ENCODE peak calls at places on chromosomes 5 and 9, in eight cellular contexts. T, L, A, S, K, U, R and C are unnamed samples.
A peak's percentile ranks its signal among the peaks of the same experiment; 100 is the strongest.

GRCh38 chr5:1983919-1984695 is 101.4 kb upstream of the IRX4 start:
- DNase-seq in T (no peak), L (no peak), A (no peak), S (no peak), K (no peak), U (no peak), R (no peak), C (no peak)

GRCh38 chr9:135906291-135907005 is 898 bp downstream of the CAMSAP1 start:
- DNase-seq in T (peak; percentile 8), L (peak; percentile 63), A (no peak), S (peak; percentile 54), K (no peak), U (peak; percentile 54), R (peak; percentile 55), C (no peak)

GRCh38 chr5:120568716-120569115 is 104.6 kb downstream of the PRR16 start:
- DNase-seq in T (no peak), L (no peak), A (no peak), S (no peak), K (no peak), U (no peak), R (no peak), C (no peak)

GRCh38 chr9:117245225-117245624 is 169.6 kb downstream of the ASTN2 start:
- DNase-seq in T (no peak), L (no peak), A (no peak), S (no peak), K (no peak), U (no peak), R (peak; percentile 3), C (no peak)

GRCh38 chr9:12640021-12640587 is 53.1 kb upstream of the TYRP1 start:
- DNase-seq in T (no peak), L (no peak), A (no peak), S (no peak), K (no peak), U (peak; percentile 56), R (peak; percentile 63), C (no peak)

GRCh38 chr5:142834504-142834903 is 64.3 kb downstream of the ARHGAP26 start:
- DNase-seq in T (no peak), L (no peak), A (no peak), S (no peak), K (no peak), U (no peak), R (no peak), C (no peak)

GRCh38 chr9:87827341-87827740 is 55.3 kb upstream of the SPATA31E1 start:
- DNase-seq in T (no peak), L (no peak), A (no peak), S (no peak), K (no peak), U (no peak), R (no peak), C (no peak)

GRCh38 chr5:179716286-179716685 is 16.3 kb upstream of the MAML1 start:
- DNase-seq in T (no peak), L (no peak), A (no peak), S (no peak), K (no peak), U (no peak), R (no peak), C (no peak)

GRCh38 chr5:1508679-1509290 is 15.0 kb downstream of the LPCAT1 start:
- DNase-seq in T (no peak), L (peak; percentile 55), A (peak; percentile 58), S (peak; percentile 44), K (peak; percentile 12), U (no peak), R (no peak), C (no peak)

GRCh38 chr5:119356384-119357188 is 767 bp downstream of the TNFAIP8 start:
- DNase-seq in T (no peak), L (no peak), A (no peak), S (no peak), K (no peak), U (peak; percentile 73), R (no peak), C (no peak)

GRCh38 chr5:131163315-131164119 is 1.5 kb downstream of the HINT1 start:
- DNase-seq in T (no peak), L (no peak), A (no peak), S (no peak), K (no peak), U (peak; percentile 39), R (no peak), C (no peak)

GRCh38 chr9:93649610-93650261 is 73.4 kb downstream of the PHF2 start:
- DNase-seq in T (no peak), L (no peak), A (peak; percentile 39), S (peak; percentile 11), K (no peak), U (no peak), R (no peak), C (no peak)

GRCh38 chr5:95098012-95098411 is 186.9 kb downstream of the MCTP1 start:
- DNase-seq in T (no peak), L (no peak), A (no peak), S (no peak), K (no peak), U (no peak), R (no peak), C (no peak)

GRCh38 chr9:27118916-27119315 is 9.9 kb downstream of the TEK start:
- DNase-seq in T (no peak), L (no peak), A (no peak), S (no peak), K (no peak), U (peak; percentile 51), R (no peak), C (no peak)

GRCh38 chr9:7164440-7165349 is 406.9 kb downstream of the KDM4C start:
- DNase-seq in T (no peak), L (no peak), A (no peak), S (no peak), K (no peak), U (no peak), R (no peak), C (no peak)

GRCh38 chr9:100641166-100641565 is 63.3 kb downstream of the CAVIN4 start:
- DNase-seq in T (no peak), L (no peak), A (no peak), S (no peak), K (no peak), U (no peak), R (no peak), C (no peak)

GRCh38 chr5:15807861-15808260 is 307.9 kb downstream of the FBXL7 start:
- DNase-seq in T (no peak), L (no peak), A (no peak), S (no peak), K (no peak), U (peak; percentile 10), R (peak; percentile 32), C (no peak)

GRCh38 chr9:125633116-125633743 is 73.8 kb downstream of the MAPKAP1 start:
- DNase-seq in T (no peak), L (no peak), A (no peak), S (no peak), K (no peak), U (peak; percentile 36), R (no peak), C (no peak)

GRCh38 chr9:125629451-125629850 is 77.6 kb downstream of the MAPKAP1 start:
- DNase-seq in T (no peak), L (no peak), A (no peak), S (no peak), K (no peak), U (no peak), R (no peak), C (no peak)

GRCh38 chr9:125630436-125630835 is 76.6 kb downstream of the MAPKAP1 start:
- DNase-seq in T (no peak), L (no peak), A (no peak), S (no peak), K (no peak), U (peak; percentile 32), R (no peak), C (no peak)

GRCh38 chr9:125632321-125633115 is 74.5 kb downstream of the MAPKAP1 start:
- DNase-seq in T (no peak), L (no peak), A (no peak), S (no peak), K (peak; percentile 54), U (no peak), R (no peak), C (no peak)

GRCh38 chr9:125631391-125632085 is 75.5 kb downstream of the MAPKAP1 start:
- DNase-seq in T (no peak), L (no peak), A (no peak), S (no peak), K (no peak), U (peak; percentile 56), R (peak; percentile 60), C (no peak)
- TF ChIP-seq CTCF in T (peak; percentile 29), L (peak; percentile 44), A (peak; percentile 19), S (peak; percentile 59), K (peak; percentile 74), U (peak; percentile 38), R (peak; percentile 72), C (peak; percentile 36)

DNA sequence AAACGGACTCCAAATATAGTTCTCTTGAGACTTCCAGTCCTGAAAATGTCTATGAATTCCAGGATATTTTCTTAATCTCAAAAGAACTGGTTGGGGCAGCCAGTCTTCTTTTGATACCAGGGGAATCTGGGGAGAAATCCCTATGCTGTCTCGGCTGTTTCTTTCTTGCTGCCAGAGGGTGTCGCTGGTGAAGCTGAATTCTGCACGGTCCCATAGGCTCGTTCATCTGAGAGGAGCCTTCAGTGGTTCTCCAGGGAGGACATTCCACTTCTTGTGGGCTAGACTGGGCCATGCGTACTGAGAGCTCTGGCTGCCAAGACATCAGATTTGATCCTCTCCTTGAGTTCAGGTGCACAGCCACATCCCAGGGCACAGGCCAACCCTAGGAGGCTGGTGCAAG is 155.0 kb upstream of the CLINT1 start:
- DNase-seq in T (no peak), L (no peak), A (no peak), S (no peak), K (no peak), U (peak; percentile 64), R (peak; percentile 58), C (no peak)
- TF ChIP-seq CTCF in T (no peak), L (no peak), A (no peak), S (peak; percentile 32), K (peak; percentile 48), U (peak; percentile 68), R (peak; percentile 42), C (peak; percentile 26)

GRCh38 chr9:121698627-121699270 is 47.3 kb downstream of the DAB2IP start:
- DNase-seq in T (no peak), L (no peak), A (no peak), S (peak; percentile 52), K (no peak), U (no peak), R (peak; percentile 82), C (peak; percentile 47)

GRCh38 chr9:121701736-121702261 is 50.4 kb downstream of the DAB2IP start:
- DNase-seq in T (no peak), L (no peak), A (no peak), S (no peak), K (no peak), U (no peak), R (no peak), C (no peak)

GRCh38 chr9:121700831-121701419 is 49.5 kb downstream of the DAB2IP start:
- DNase-seq in T (no peak), L (no peak), A (no peak), S (no peak), K (no peak), U (peak; percentile 22), R (no peak), C (no peak)

GRCh38 chr9:121699271-121700164 is 48.1 kb downstream of the DAB2IP start:
- DNase-seq in T (peak; percentile 15), L (peak; percentile 84), A (peak; percentile 82), S (peak; percentile 75), K (peak; percentile 70), U (peak; percentile 47), R (no peak), C (no peak)

GRCh38 chr9:121700165-121700830 is 48.9 kb downstream of the DAB2IP start:
- DNase-seq in T (no peak), L (peak; percentile 85), A (peak; percentile 85), S (peak; percentile 87), K (peak; percentile 35), U (peak; percentile 91), R (peak; percentile 26), C (peak; percentile 47)
- TF ChIP-seq CTCF in T (no peak), L (peak; percentile 40), A (peak; percentile 55), S (peak; percentile 47), K (peak; percentile 43), U (peak; percentile 70), R (peak; percentile 52), C (peak; percentile 32)

GRCh38 chr5:153425914-153426313 is 64.6 kb upstream of the GRIA1 start:
- DNase-seq in T (no peak), L (no peak), A (no peak), S (no peak), K (no peak), U (peak; percentile 52), R (peak; percentile 15), C (no peak)
- TF ChIP-seq CTCF in T (no peak), L (no peak), A (no peak), S (no peak), K (no peak), U (peak; percentile 37), R (peak; percentile 4), C (peak; percentile 30)